ENCODE peak calls at places on chromosomes 12 and 14, in seven cellular contexts. Z is lower leg skin, H is A549, C is fibroblast of pulmonary artery, W is kidney, E is cardiac muscle cell, K is tibial artery. D is an unnamed sample.

GRCh38 chr12:64400041-64400440 is 4.2 kb upstream of the XPOT start:
- DNase-seq in Z (no peak), H (no peak), C (peak; percentile 77), W (no peak), E (no peak), K (no peak), D (no peak)

GRCh38 chr12:116547955-116548471 is 11.2 kb upstream of the MAP1LC3B2 start:
- DNase-seq in Z (no peak), H (no peak), C (peak; percentile 16), W (no peak), E (peak; percentile 66), K (no peak), D (no peak)

GRCh38 chr12:33265900-33266299 is 173.7 kb downstream of the SYT10 start:
- DNase-seq in Z (no peak), H (no peak), C (no peak), W (no peak), E (no peak), K (no peak), D (no peak)

GRCh38 chr14:94045563-94046345 is 19.6 kb downstream of the OTUB2 start:
- DNase-seq in Z (peak; percentile 80), H (no peak), C (no peak), W (no peak), E (no peak), K (no peak), D (no peak)

GRCh38 chr14:77250927-77251326 is 20.1 kb downstream of the NGB start:
- DNase-seq in Z (no peak), H (no peak), C (no peak), W (no peak), E (no peak), K (no peak), D (no peak)

GRCh38 chr12:124617615-124618014 is 50.2 kb upstream of the NCOR2 start:
- DNase-seq in Z (no peak), H (no peak), C (no peak), W (no peak), E (no peak), K (no peak), D (no peak)

GRCh38 chr14:91985008-91985407 is 37.5 kb upstream of the FBLN5 start:
- DNase-seq in Z (no peak), H (no peak), C (peak; percentile 48), W (no peak), E (no peak), K (no peak), D (peak; percentile 76)

GRCh38 chr12:6097384-6097783 is 27.1 kb downstream of the VWF start:
- DNase-seq in Z (no peak), H (no peak), C (no peak), W (no peak), E (no peak), K (no peak), D (no peak)

GRCh38 chr12:110581951-110582285 is 1.2 kb downstream of the PPTC7 start:
- DNase-seq in Z (no peak), H (no peak), C (no peak), W (no peak), E (peak; percentile 58), K (no peak), D (no peak)

GRCh38 chr12:102549691-102550090 is 69.3 kb upstream of the IGF1 start:
- DNase-seq in Z (no peak), H (no peak), C (no peak), W (no peak), E (no peak), K (no peak), D (no peak)

GRCh38 chr12:122909442-122910288 is 13.7 kb upstream of the VPS37B start:
- DNase-seq in Z (no peak), H (no peak), C (no peak), W (no peak), E (peak; percentile 77), K (no peak), D (no peak)

GRCh38 chr12:24918596-24918995 is 30.3 kb downstream of the BCAT1 start:
- DNase-seq in Z (no peak), H (no peak), C (no peak), W (no peak), E (no peak), K (no peak), D (no peak)

GRCh38 chr12:29320295-29321090 is 60.5 kb downstream of the ERGIC2 start:
- DNase-seq in Z (no peak), H (no peak), C (peak; percentile 81), W (no peak), E (no peak), K (no peak), D (peak; percentile 52)

GRCh38 chr12:77488041-77488620 is 342.6 kb upstream of the NAV3 start:
- DNase-seq in Z (no peak), H (no peak), C (peak; percentile 13), W (no peak), E (no peak), K (no peak), D (no peak)

GRCh38 chr12:75660805-75661404 is 149.5 kb upstream of the KRR1 start:
- DNase-seq in Z (no peak), H (no peak), C (peak; percentile 35), W (no peak), E (no peak), K (no peak), D (peak; percentile 83)

GRCh38 chr14:30333934-30334333 is 225.0 kb upstream of the G2E3 start:
- DNase-seq in Z (no peak), H (no peak), C (no peak), W (no peak), E (no peak), K (no peak), D (no peak)

GRCh38 chr14:30332374-30332773 is 226.6 kb upstream of the G2E3 start:
- DNase-seq in Z (no peak), H (no peak), C (no peak), W (no peak), E (no peak), K (no peak), D (no peak)

GRCh38 chr14:30331030-30331429 is 227.9 kb upstream of the G2E3 start:
- DNase-seq in Z (no peak), H (no peak), C (no peak), W (no peak), E (no peak), K (no peak), D (no peak)

DNA sequence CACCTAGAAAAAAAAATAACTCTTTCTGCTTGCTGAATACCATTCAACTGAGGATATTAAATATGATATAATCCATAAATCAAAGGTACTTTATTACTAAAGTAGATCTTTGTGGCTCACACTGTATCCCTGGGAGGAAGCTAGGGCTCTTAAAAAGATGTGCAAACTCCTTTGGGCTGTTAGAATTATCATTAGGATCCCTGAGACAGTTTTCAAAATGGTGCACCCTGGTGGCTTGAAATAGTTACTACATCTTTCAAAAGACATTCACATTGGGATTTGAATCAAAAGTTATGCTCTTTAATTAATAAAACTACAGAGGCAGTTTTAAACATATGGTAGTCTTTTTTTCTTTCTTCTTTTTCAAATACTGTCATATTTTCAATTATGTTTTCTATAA is 228.5 kb upstream of the G2E3 start:
- DNase-seq in Z (no peak), H (no peak), C (peak; percentile 15), W (no peak), E (no peak), K (no peak), D (no peak)
- TF ChIP-seq CTCF in Z (no peak), H (no peak), C (peak; percentile 44), W (no peak), E (peak; percentile 38), K (no peak), D (peak; percentile 57)

GRCh38 chr14:102828201-102828600 is 51.0 kb downstream of the TRAF3 start:
- DNase-seq in Z (no peak), H (no peak), C (no peak), W (no peak), E (no peak), K (no peak), D (no peak)
- H3K4me3 ChIP-seq in Z (no peak overlapping the region), H (no peak overlapping the region), C (no peak overlapping the region), W (peak overlapping the region; percentile 40), E (no peak overlapping the region), K (no peak overlapping the region), D (peak overlapping the region; percentile 45)

GRCh38 chr12:3342051-3342450 is 149.0 kb upstream of the PRMT8 start:
- DNase-seq in Z (no peak), H (no peak), C (peak; percentile 45), W (no peak), E (peak; percentile 89), K (no peak), D (no peak)
- TF ChIP-seq CTCF in Z (no peak), H (no peak), C (peak; percentile 59), W (peak; percentile 41), E (peak; percentile 63), K (no peak), D (peak; percentile 53)

DNA sequence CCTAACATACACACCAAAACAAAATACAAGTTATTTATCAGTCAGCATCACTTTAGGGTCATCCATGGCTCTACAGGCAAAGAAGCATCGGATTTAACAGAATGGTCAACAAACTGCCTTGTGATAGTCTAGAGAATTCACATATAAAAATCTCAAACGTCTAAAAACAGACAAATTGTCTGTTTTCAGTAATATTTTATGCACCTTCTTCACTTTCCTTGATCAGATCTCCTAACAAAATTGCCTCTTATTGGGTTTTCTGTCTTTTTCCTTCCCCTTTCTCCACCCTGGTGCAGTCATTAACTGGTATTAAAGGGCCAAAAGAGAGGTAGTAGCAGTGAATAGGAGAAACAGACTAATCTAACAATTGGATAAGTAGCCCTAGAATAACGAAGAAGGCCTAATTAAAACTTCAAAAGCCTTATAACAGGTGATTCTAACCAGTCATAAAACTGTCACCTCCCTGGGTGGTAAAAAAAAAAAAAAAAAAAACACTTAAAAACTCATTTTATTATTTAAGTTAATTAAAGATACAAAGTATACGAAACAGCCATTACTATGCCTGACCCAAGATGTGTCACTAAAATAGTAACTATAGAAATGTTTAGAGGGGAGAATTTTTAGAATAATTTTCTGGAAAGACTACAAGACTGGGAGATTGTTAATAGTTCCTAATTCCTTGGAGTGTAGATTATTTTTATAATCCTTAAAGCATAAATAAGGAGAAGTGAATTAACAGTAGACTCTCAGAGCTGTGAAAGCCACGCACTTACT is 1.5 kb downstream of the KIF21A start:
- DNase-seq in Z (no peak), H (no peak), C (no peak), W (no peak), E (no peak), K (no peak), D (no peak)
- H3K4me3 ChIP-seq in Z (no peak overlapping the region), H (peak overlapping the region; percentile 94), C (peak overlapping the region; percentile 74), W (peak overlapping the region; percentile 71), E (peak overlapping the region; percentile 77), K (peak overlapping the region; percentile 88), D (peak overlapping the region; percentile 79)

DNA sequence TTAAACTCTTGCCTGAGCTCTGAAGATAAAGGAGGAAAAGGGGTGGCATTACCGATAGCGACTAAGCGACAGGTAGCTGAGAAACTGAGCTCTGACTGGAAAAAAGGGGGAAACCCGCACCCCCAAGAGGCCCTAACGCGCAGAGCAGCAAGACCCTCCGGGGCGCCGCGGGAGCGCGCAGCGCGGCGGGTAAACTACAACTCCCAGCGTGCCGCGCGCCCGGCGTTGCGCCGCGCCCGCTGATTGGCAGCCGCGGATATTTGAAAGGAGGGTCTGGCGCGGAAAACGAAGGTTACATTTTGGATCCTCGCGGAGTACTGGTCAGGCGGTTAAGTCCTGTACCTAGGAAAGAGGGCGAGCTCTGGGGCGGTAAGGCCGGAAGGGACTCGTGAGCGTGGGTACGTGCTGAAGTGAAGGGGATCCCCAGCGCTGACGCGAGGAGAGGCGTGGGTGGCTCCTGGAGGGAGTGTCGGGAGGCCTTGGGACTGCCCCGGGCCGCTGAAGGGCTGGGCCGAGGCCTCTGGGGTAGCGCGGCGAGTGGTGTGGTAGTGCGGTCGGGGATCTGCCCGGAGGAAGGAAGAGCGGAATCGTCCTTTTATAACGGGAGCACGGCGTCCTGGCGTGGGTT is at the start of gene ESPL1:
- DNase-seq in Z (peak; percentile 93), H (peak; percentile 92), C (peak; percentile 76), W (peak; percentile 85), E (peak; percentile 82), K (peak; percentile 67), D (no peak)
- TF ChIP-seq CTCF in Z (no peak), H (peak; percentile 21), C (peak; percentile 21), W (no peak), E (peak; percentile 30), K (peak; percentile 11), D (peak; percentile 27)

GRCh38 chr12:120116792-120117651 is 469 bp upstream of the RAB35 start:
- DNase-seq in Z (peak; percentile 99), H (peak; percentile 39), C (peak; percentile 93), W (peak; percentile 99), E (peak; percentile 97), K (peak; percentile 92), D (no peak)
- H3K4me3 ChIP-seq in Z (peak overlapping the region; percentile 64), H (peak overlapping the region; percentile 96), C (peak overlapping the region; percentile 68), W (peak overlapping the region; percentile 91), E (peak overlapping the region; percentile 88), K (peak overlapping the region; percentile 87), D (peak overlapping the region; percentile 95)

D was measured in epithelial cell of proximal tubule.